ENCODE peak calls at places on chromosomes 7 and 10, in five cellular contexts. R, Q, I, W and Y are unnamed samples.

GRCh38 chr7:115232041-115232440 is 310.1 kb downstream of the MDFIC start:
- DNase-seq in I (no peak), W (no peak), R (no peak), Q (peak; percentile 29), Y (no peak)

GRCh38 chr7:134022512-134022911 is 104.6 kb upstream of the LRGUK start:
- DNase-seq in I (no peak), Q (peak; percentile 24), W (no peak), R (no peak), Y (no peak)

GRCh38 chr7:124532166-124532565 is 233.4 kb downstream of the GPR37 start:
- DNase-seq in R (no peak), I (no peak), W (no peak), Q (no peak), Y (peak; percentile 27)

GRCh38 chr10:5151076-5151475 is 33.9 kb downstream of the AKR1C8 start:
- DNase-seq in I (no peak), R (no peak), W (no peak), Q (no peak), Y (no peak)

GRCh38 chr10:29386347-29386999 is 97.6 kb downstream of the LYZL1 start:
- DNase-seq in W (no peak), Q (peak; percentile 63), I (no peak), R (no peak), Y (peak; percentile 50)

GRCh38 chr7:83410989-83411591 is 237.8 kb downstream of the SEMA3E start:
- DNase-seq in Q (peak; percentile 67), W (no peak), I (no peak), R (no peak), Y (peak; percentile 65)

GRCh38 chr7:18792866-18793595 is 297.5 kb downstream of the HDAC9 start:
- DNase-seq in I (no peak), W (no peak), R (no peak), Q (peak; percentile 75), Y (peak; percentile 69)

GRCh38 chr10:119898577-119898976 is 6.0 kb downstream of the SEC23IP start:
- DNase-seq in W (no peak), Q (no peak), R (no peak), I (no peak), Y (no peak)

GRCh38 chr10:28558923-28559508 is 26.1 kb downstream of the WAC start:
- DNase-seq in R (no peak), W (no peak), I (no peak), Q (no peak), Y (no peak)

GRCh38 chr10:71748671-71749191 is 24.6 kb downstream of the VSIR start:
- DNase-seq in R (peak; percentile 91), Q (no peak), I (peak; percentile 77), W (no peak), Y (no peak)

GRCh38 chr7:50367098-50367497 is 62.6 kb downstream of the IKZF1 start:
- DNase-seq in I (no peak), W (no peak), Q (no peak), R (no peak), Y (no peak)

GRCh38 chr7:128322040-128322643 is 21.6 kb downstream of the RBM28 start:
- DNase-seq in Q (peak; percentile 65), R (no peak), I (no peak), W (no peak), Y (peak; percentile 53)

GRCh38 chr10:17353568-17353967 is 100.8 kb downstream of the ST8SIA6 start:
- DNase-seq in R (no peak), W (no peak), I (no peak), Q (no peak), Y (peak; percentile 78)

GRCh38 chr7:67440321-67440720 is 443.7 kb downstream of the TYW1 start:
- DNase-seq in W (no peak), Q (no peak), R (no peak), I (no peak), Y (no peak)

GRCh38 chr7:30973791-30974604 is 10.2 kb downstream of the GHRHR start:
- DNase-seq in I (no peak), Q (no peak), R (no peak), W (no peak), Y (no peak)

GRCh38 chr7:134366481-134366880 is 49.8 kb upstream of the SLC35B4 start:
- DNase-seq in Q (no peak), R (no peak), W (no peak), I (no peak), Y (peak; percentile 19)

GRCh38 chr7:127252736-127253288 is at the start of gene GRM8:
- DNase-seq in R (peak; percentile 48), W (no peak), Q (peak; percentile 63), I (peak; percentile 52), Y (no peak)

GRCh38 chr7:134452419-134452827 is 6.5 kb downstream of the AKR1B1 start:
- DNase-seq in W (no peak), I (no peak), Q (peak; percentile 27), R (no peak), Y (peak; percentile 83)